ENCODE peak calls at places on chromosomes 16 and 17, in eight cellular contexts. One of them, this sample, is unnamed.

GRCh38 chr16:86566601-86566965 is at the start of gene FOXC2:
- DNase-seq in WTC11: peak
- DNase-seq in ovary: peak
- DNase-seq in HCT116: no peak
- DNase-seq in RPMI7951: peak
- DNase-seq in GF-D8: no peak
- DNase-seq in D341Med: no peak
- DNase-seq in H54: peak
- DNase-seq in this sample: peak

GRCh38 chr16:6335072-6335471 is 997.6 kb upstream of the RBFOX1 start:
- DNase-seq in WTC11: peak
- DNase-seq in ovary: no peak
- DNase-seq in HCT116: no peak
- DNase-seq in RPMI7951: peak
- DNase-seq in GF-D8: no peak
- DNase-seq in D341Med: peak
- DNase-seq in H54: peak
- DNase-seq in this sample: peak

GRCh38 chr17:82226170-82226808 is 2.6 kb upstream of the SLC16A3 start:
- DNase-seq in WTC11: no peak
- DNase-seq in ovary: no peak
- DNase-seq in HCT116: no peak
- DNase-seq in RPMI7951: no peak
- DNase-seq in GF-D8: no peak
- DNase-seq in D341Med: no peak
- DNase-seq in H54: no peak
- DNase-seq in this sample: no peak

GRCh38 chr16:79097781-79098180 is 502.8 kb downstream of the MAF start:
- DNase-seq in WTC11: no peak
- DNase-seq in ovary: no peak
- DNase-seq in HCT116: no peak
- DNase-seq in RPMI7951: no peak
- DNase-seq in GF-D8: no peak
- DNase-seq in D341Med: no peak
- DNase-seq in H54: no peak
- DNase-seq in this sample: no peak

GRCh38 chr17:4959261-4959965 is 8.2 kb downstream of the SPAG7 start:
- DNase-seq in WTC11: no peak
- DNase-seq in ovary: no peak
- DNase-seq in HCT116: no peak
- DNase-seq in RPMI7951: no peak
- DNase-seq in GF-D8: no peak
- DNase-seq in D341Med: no peak
- DNase-seq in H54: no peak
- DNase-seq in this sample: no peak

GRCh38 chr17:44309472-44309871 is 1.1 kb downstream of the RUNDC3A start:
- DNase-seq in WTC11: no peak
- DNase-seq in ovary: no peak
- DNase-seq in HCT116: no peak
- DNase-seq in RPMI7951: no peak
- DNase-seq in GF-D8: no peak
- DNase-seq in D341Med: no peak
- DNase-seq in H54: peak
- DNase-seq in this sample: peak

GRCh38 chr17:7929158-7930029 is at the start of gene KCNAB3:
- DNase-seq in WTC11: peak
- DNase-seq in ovary: peak
- DNase-seq in HCT116: no peak
- DNase-seq in RPMI7951: no peak
- DNase-seq in GF-D8: no peak
- DNase-seq in D341Med: peak
- DNase-seq in H54: no peak
- DNase-seq in this sample: peak

GRCh38 chr17:63657776-63658175 is 35.6 kb downstream of the MAP3K3 start:
- DNase-seq in WTC11: no peak
- DNase-seq in ovary: no peak
- DNase-seq in HCT116: no peak
- DNase-seq in RPMI7951: no peak
- DNase-seq in GF-D8: no peak
- DNase-seq in D341Med: no peak
- DNase-seq in H54: no peak
- DNase-seq in this sample: no peak

GRCh38 chr16:68737046-68737729 is at the start of gene CDH1:
- DNase-seq in WTC11: peak
- DNase-seq in ovary: peak
- DNase-seq in HCT116: peak
- DNase-seq in RPMI7951: no peak
- DNase-seq in GF-D8: no peak
- DNase-seq in D341Med: peak
- DNase-seq in H54: no peak
- DNase-seq in this sample: peak

GRCh38 chr16:87681990-87682570 is 79.8 kb downstream of the JPH3 start:
- DNase-seq in WTC11: peak
- DNase-seq in ovary: no peak
- DNase-seq in HCT116: peak
- DNase-seq in RPMI7951: peak
- DNase-seq in GF-D8: peak
- DNase-seq in D341Med: no peak
- DNase-seq in H54: peak
- DNase-seq in this sample: peak

GRCh38 chr16:57998484-57998883 is 2.0 kb downstream of the ZNF319 start:
- DNase-seq in WTC11: peak
- DNase-seq in ovary: no peak
- DNase-seq in HCT116: no peak
- DNase-seq in RPMI7951: no peak
- DNase-seq in GF-D8: peak
- DNase-seq in D341Med: no peak
- DNase-seq in H54: peak
- DNase-seq in this sample: peak

GRCh38 chr16:85173981-85174751 is 61.9 kb upstream of the CIBAR2 start:
- DNase-seq in WTC11: no peak
- DNase-seq in ovary: no peak
- DNase-seq in HCT116: peak
- DNase-seq in RPMI7951: peak
- DNase-seq in GF-D8: no peak
- DNase-seq in D341Med: peak
- DNase-seq in H54: peak
- DNase-seq in this sample: peak

GRCh38 chr17:67578058-67578457 is 139.7 kb upstream of the NOL11 start:
- DNase-seq in WTC11: no peak
- DNase-seq in ovary: no peak
- DNase-seq in HCT116: no peak
- DNase-seq in RPMI7951: no peak
- DNase-seq in GF-D8: no peak
- DNase-seq in D341Med: no peak
- DNase-seq in H54: no peak
- DNase-seq in this sample: no peak

GRCh38 chr16:88067530-88068411 is 116.5 kb downstream of the BANP start:
- DNase-seq in WTC11: no peak
- DNase-seq in ovary: peak
- DNase-seq in HCT116: no peak
- DNase-seq in RPMI7951: no peak
- DNase-seq in GF-D8: no peak
- DNase-seq in D341Med: no peak
- DNase-seq in H54: no peak
- DNase-seq in this sample: no peak

This sample was measured in mesendoderm.